ENCODE peak calls at places on chromosomes 13 and 19, in four cellular contexts. One of them, this sample, is unnamed.

GRCh38 chr13:111461445-111462149 is 141.2 kb downstream of the TEX29 start:
- DNase-seq in SK-N-SH: no peak
- DNase-seq in GM23338: no peak
- DNase-seq in PC-9: no peak
- DNase-seq in this sample: no peak

GRCh38 chr19:43534811-43535761 is 2.1 kb downstream of the ZNF575 start:
- DNase-seq in SK-N-SH: peak; percentile 60
- DNase-seq in PC-9: no peak
- DNase-seq in GM23338: peak; percentile 95
- DNase-seq in this sample: peak; percentile 71

GRCh38 chr19:35216026-35216832 is 12.3 kb downstream of the FAM187B start:
- DNase-seq in GM23338: no peak
- DNase-seq in PC-9: no peak
- DNase-seq in SK-N-SH: no peak
- DNase-seq in this sample: peak; percentile 47

GRCh38 chr19:8158411-8159074 is 9.2 kb upstream of the FBN3 start:
- DNase-seq in SK-N-SH: peak; percentile 78
- DNase-seq in PC-9: peak; percentile 75
- DNase-seq in GM23338: peak; percentile 97
- DNase-seq in this sample: peak; percentile 76

GRCh38 chr13:74705438-74705837 is 571.2 kb upstream of the KLF12 start:
- DNase-seq in PC-9: no peak
- DNase-seq in SK-N-SH: no peak
- DNase-seq in GM23338: no peak
- DNase-seq in this sample: no peak

GRCh38 chr19:6705931-6706632 is 14.4 kb downstream of the C3 start:
- DNase-seq in PC-9: peak; percentile 57
- DNase-seq in GM23338: no peak
- DNase-seq in SK-N-SH: no peak
- DNase-seq in this sample: no peak

GRCh38 chr19:46408611-46409039 is 4.7 kb downstream of the CCDC8 start:
- DNase-seq in SK-N-SH: no peak
- DNase-seq in GM23338: no peak
- DNase-seq in PC-9: no peak
- DNase-seq in this sample: peak; percentile 60

GRCh38 chr19:19109601-19110000 is 28.7 kb downstream of the TMEM161A start:
- DNase-seq in SK-N-SH: no peak
- DNase-seq in PC-9: no peak
- DNase-seq in GM23338: no peak
- DNase-seq in this sample: peak; percentile 21

GRCh38 chr19:18437481-18438330 is at the start of gene ISYNA1:
- DNase-seq in GM23338: peak; percentile 79
- DNase-seq in SK-N-SH: peak; percentile 94
- DNase-seq in PC-9: peak; percentile 59
- DNase-seq in this sample: peak; percentile 69

GRCh38 chr19:8566855-8567254 is 10.4 kb downstream of the MYO1F start:
- DNase-seq in SK-N-SH: no peak
- DNase-seq in PC-9: peak; percentile 93
- DNase-seq in GM23338: no peak
- DNase-seq in this sample: peak; percentile 19

GRCh38 chr13:32140109-32140508 is 108.5 kb downstream of the FRY start:
- DNase-seq in SK-N-SH: no peak
- DNase-seq in GM23338: no peak
- DNase-seq in PC-9: no peak
- DNase-seq in this sample: no peak

GRCh38 chr19:10553087-10553667 is 9.5 kb downstream of the ATG4D start:
- DNase-seq in GM23338: no peak
- DNase-seq in PC-9: no peak
- DNase-seq in SK-N-SH: no peak
- DNase-seq in this sample: no peak

DNA sequence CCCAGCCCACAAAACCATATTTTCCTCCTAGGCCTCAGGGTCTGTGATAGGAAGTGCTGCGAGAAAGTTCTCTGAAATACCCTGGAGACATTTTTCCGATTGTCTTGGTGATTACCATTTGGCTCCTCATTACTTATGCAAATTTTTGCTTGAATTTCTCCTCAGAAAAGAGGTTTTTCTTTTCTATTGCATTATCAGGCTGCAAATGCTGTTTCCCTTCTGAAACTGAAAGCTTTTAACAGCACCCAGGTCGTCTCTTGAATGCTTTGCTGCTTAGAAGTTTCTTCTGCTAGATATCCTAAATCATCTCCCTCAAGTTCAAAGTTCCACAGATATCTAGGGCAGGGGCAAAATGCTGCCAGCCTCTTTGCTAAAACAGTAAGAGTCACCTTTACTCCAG is 434.2 kb downstream of the PCDH20 start:
- DNase-seq in SK-N-SH: no peak
- DNase-seq in PC-9: no peak
- DNase-seq in GM23338: no peak
- DNase-seq in this sample: no peak
- H3K9me2 ChIP-seq in SK-N-SH: no peaks in the 10 kb centered on the region
- H3K9me2 ChIP-seq in PC-9: no peaks in the 10 kb centered on the region
- H3K9me2 ChIP-seq in GM23338: peaks cover 9% of the 10 kb centered on the region
- H3K9me2 ChIP-seq in this sample: no peaks in the 10 kb centered on the region

GRCh38 chr13:106499905-106500304 is 35.6 kb downstream of the EFNB2 start:
- DNase-seq in PC-9: no peak
- DNase-seq in SK-N-SH: no peak
- DNase-seq in GM23338: no peak
- DNase-seq in this sample: no peak

GRCh38 chr13:106497079-106497478 is 38.4 kb downstream of the EFNB2 start:
- DNase-seq in SK-N-SH: no peak
- DNase-seq in PC-9: no peak
- DNase-seq in GM23338: no peak
- DNase-seq in this sample: no peak

GRCh38 chr13:106499113-106499512 is 36.3 kb downstream of the EFNB2 start:
- DNase-seq in PC-9: no peak
- DNase-seq in GM23338: no peak
- DNase-seq in SK-N-SH: no peak
- DNase-seq in this sample: no peak

GRCh38 chr13:106498158-106498557 is 37.3 kb downstream of the EFNB2 start:
- DNase-seq in GM23338: no peak
- DNase-seq in PC-9: no peak
- DNase-seq in SK-N-SH: no peak
- DNase-seq in this sample: no peak

DNA sequence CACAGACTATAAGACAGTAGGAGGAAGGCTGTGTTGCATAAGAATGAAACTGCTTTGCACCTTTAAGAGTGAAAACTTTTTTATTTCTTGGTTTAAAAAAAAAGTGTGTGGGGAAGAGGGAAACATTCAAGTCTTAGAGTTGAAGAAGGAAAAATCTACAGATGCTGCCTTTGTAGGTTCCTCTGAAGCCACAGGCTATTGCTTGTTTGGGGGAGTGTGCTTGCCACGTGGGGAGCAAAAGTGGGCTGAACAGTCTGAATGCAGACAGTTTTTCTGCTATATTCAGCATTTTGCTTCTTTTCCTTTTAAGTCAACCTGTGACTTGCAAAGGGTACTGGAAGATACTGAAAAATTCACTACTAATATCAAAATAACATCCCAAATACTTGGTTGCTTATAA is 36.9 kb downstream of the EFNB2 start:
- DNase-seq in SK-N-SH: no peak
- DNase-seq in PC-9: no peak
- DNase-seq in GM23338: no peak
- DNase-seq in this sample: no peak
- H4K20me1 ChIP-seq in SK-N-SH: no peaks in the 10 kb centered on the region
- H4K20me1 ChIP-seq in PC-9: no peaks in the 10 kb centered on the region
- H4K20me1 ChIP-seq in GM23338: no peaks in the 10 kb centered on the region
- H4K20me1 ChIP-seq in this sample: no peaks in the 10 kb centered on the region

DNA sequence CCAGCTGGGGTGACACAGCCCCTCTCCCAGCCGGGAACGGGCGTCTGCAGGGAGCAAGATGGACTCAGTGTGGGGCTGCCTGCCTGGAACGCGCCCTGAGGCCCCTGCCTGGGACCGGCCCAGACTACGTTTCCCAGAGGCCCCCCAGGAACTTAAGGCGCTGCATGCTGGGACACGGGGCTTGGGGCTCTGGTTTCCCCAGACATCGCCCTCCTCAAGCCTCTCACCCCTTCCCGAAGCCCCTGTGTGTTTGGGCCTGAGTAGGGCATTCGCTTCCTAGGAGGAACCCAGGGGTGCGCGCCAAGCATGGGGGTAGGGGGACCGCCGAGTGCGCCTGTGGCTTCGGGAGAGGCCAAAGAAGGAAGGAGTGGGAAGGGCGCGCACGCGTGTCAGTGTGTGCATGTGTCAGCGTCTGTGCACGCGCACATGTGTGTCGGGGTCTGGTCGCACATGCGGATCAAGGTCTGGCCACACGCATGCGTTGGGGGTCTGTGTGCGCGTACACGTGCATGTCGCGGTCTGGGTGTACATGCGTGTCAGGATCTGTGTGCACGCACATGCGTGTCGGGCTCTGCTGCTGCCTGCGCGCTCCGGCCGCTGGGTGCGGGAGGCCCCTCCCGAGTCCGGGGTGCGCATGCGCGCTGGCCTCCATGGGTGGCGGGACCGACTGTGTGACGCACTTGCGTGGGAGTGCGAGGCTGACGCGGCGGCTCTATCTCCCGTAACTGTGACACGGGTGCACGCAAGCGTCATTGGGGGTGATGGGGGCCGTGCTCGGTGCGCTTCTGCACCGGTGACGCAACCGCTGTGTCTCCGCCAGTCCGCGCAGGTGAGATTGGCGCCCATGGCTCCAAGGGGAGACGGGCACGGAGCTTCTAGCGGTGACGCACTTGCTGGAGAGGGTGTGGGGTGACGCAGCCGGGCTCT is 16.2 kb downstream of the ZNF331 start:
- DNase-seq in SK-N-SH: peak; percentile 89
- DNase-seq in GM23338: peak; percentile 78
- DNase-seq in PC-9: no peak
- DNase-seq in this sample: peak; percentile 95
- H3K9me2 ChIP-seq in SK-N-SH: no peaks in the 10 kb centered on the region
- H3K9me2 ChIP-seq in GM23338: no peaks in the 10 kb centered on the region
- H3K9me2 ChIP-seq in PC-9: no peaks in the 10 kb centered on the region
- H3K9me2 ChIP-seq in this sample: no peaks in the 10 kb centered on the region

DNA sequence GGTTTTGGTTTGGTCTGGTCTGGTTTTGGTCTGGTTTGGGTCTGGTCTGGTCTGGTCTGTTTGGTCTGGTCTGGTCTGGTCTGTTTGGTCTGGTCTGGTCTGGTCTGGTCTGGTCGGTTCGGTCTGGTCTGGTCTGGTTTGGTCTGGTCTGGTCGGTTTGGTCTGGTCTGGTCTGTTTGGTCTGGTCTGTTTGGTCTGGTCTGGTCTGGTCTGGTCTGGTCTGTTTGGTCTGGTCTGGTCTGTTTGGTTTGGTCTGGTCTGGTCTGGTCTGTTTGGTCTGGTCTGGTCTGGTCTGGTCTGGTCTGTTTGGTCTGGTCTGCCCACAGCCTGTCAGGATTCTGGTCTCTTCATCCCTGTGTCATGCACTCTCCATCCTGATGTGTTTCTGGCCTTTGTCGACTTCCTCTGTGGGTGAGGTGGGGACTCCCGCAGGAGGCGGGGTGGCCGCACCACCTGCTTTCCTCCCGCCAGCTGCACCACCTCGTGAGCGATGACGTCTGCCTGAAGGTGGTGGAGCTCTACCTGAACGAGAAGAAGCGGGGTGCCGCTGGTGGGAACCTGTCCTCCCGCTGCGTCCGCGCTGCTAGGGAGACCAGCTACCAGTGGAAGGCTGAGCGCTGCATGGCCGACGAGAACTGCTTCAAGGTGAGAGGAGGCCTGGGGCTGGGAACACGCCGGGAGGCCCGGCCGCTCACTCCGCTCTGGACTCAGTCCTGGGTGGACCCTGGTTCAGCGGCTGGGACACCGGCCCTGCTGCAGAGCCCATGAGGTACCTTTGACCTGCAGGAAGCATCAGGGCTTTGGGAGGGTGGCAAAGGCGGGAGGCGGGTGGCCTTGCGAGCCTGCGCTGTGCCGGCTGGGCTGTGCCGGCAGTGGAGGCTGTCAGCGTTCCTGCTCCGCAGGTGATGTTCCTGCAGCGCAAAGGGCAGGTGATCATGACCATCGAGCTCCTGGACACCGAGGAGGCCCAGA is 12.9 kb upstream of the F2RL3 start:
- DNase-seq in GM23338: no peak
- DNase-seq in PC-9: no peak
- DNase-seq in SK-N-SH: no peak
- DNase-seq in this sample: no peak
- H4K20me1 ChIP-seq in GM23338: no peaks in the 10 kb centered on the region
- H4K20me1 ChIP-seq in PC-9: peaks cover 3% of the 10 kb centered on the region
- H4K20me1 ChIP-seq in SK-N-SH: peaks cover 5% of the 10 kb centered on the region
- H4K20me1 ChIP-seq in this sample: no peaks in the 10 kb centered on the region

GRCh38 chr19:57708641-57709354 is at the start of gene ZNF154:
- DNase-seq in GM23338: peak; percentile 99
- DNase-seq in SK-N-SH: no peak
- DNase-seq in PC-9: no peak
- DNase-seq in this sample: peak; percentile 88
- H3K9me2 ChIP-seq in GM23338: no peaks in the 10 kb centered on the region
- H3K9me2 ChIP-seq in SK-N-SH: no peaks in the 10 kb centered on the region
- H3K9me2 ChIP-seq in PC-9: no peaks in the 10 kb centered on the region
- H3K9me2 ChIP-seq in this sample: no peaks in the 10 kb centered on the region

GRCh38 chr13:72960541-72960940 is 98.3 kb upstream of the KLF5 start:
- DNase-seq in PC-9: peak; percentile 88
- DNase-seq in GM23338: peak; percentile 55
- DNase-seq in SK-N-SH: no peak
- DNase-seq in this sample: no peak

GRCh38 chr13:72959643-72960042 is 99.2 kb upstream of the KLF5 start:
- DNase-seq in PC-9: peak; percentile 70
- DNase-seq in SK-N-SH: no peak
- DNase-seq in GM23338: no peak
- DNase-seq in this sample: peak; percentile 54

GRCh38 chr13:72960114-72960513 is 98.7 kb upstream of the KLF5 start:
- DNase-seq in PC-9: no peak
- DNase-seq in GM23338: no peak
- DNase-seq in SK-N-SH: no peak
- DNase-seq in this sample: no peak

GRCh38 chr13:72963762-72964161 is 95.0 kb upstream of the KLF5 start:
- DNase-seq in SK-N-SH: no peak
- DNase-seq in PC-9: no peak
- DNase-seq in GM23338: no peak
- DNase-seq in this sample: no peak
- H4K20me1 ChIP-seq in SK-N-SH: no peaks in the 10 kb centered on the region
- H4K20me1 ChIP-seq in PC-9: no peaks in the 10 kb centered on the region
- H4K20me1 ChIP-seq in GM23338: no peaks in the 10 kb centered on the region
- H4K20me1 ChIP-seq in this sample: no peaks in the 10 kb centered on the region

GRCh38 chr19:49006905-49007304 is 10.0 kb downstream of the LHB start:
- DNase-seq in GM23338: no peak
- DNase-seq in SK-N-SH: no peak
- DNase-seq in PC-9: no peak
- DNase-seq in this sample: no peak
- H3K9me2 ChIP-seq in GM23338: no peaks in the 10 kb centered on the region
- H3K9me2 ChIP-seq in SK-N-SH: no peaks in the 10 kb centered on the region
- H3K9me2 ChIP-seq in PC-9: no peaks in the 10 kb centered on the region
- H3K9me2 ChIP-seq in this sample: no peaks in the 10 kb centered on the region

GRCh38 chr13:27228131-27228530 is 23.2 kb upstream of the RPL21 start:
- DNase-seq in SK-N-SH: no peak
- DNase-seq in GM23338: no peak
- DNase-seq in PC-9: no peak
- DNase-seq in this sample: no peak
- H4K20me1 ChIP-seq in SK-N-SH: no peaks in the 10 kb centered on the region
- H4K20me1 ChIP-seq in GM23338: no peaks in the 10 kb centered on the region
- H4K20me1 ChIP-seq in PC-9: no peaks in the 10 kb centered on the region
- H4K20me1 ChIP-seq in this sample: no peaks in the 10 kb centered on the region

GRCh38 chr13:34416833-34417425 is 525.1 kb upstream of the NBEA start:
- DNase-seq in SK-N-SH: no peak
- DNase-seq in PC-9: peak; percentile 37
- DNase-seq in GM23338: peak; percentile 1
- DNase-seq in this sample: peak; percentile 88
- H3K9me2 ChIP-seq in SK-N-SH: no peaks in the 10 kb centered on the region
- H3K9me2 ChIP-seq in PC-9: no peaks in the 10 kb centered on the region
- H3K9me2 ChIP-seq in GM23338: peaks cover 19% of the 10 kb centered on the region
- H3K9me2 ChIP-seq in this sample: no peaks in the 10 kb centered on the region

This sample was measured in GM23248.